ENCODE peak calls at places on chromosomes 2 and 18, in eight cellular contexts. Z is AG09309, M is MM.1S, R is A549, A is fibroblast of mammary gland, Q is adrenal gland, W is endodermal cell, P is Calu3. I is an unnamed sample.

GRCh38 chr2:218273908-218274249 is 3.6 kb downstream of the PNKD start:
- DNase-seq in R (no peak), P (no peak), A (no peak), W (no peak), Q (no peak), Z (no peak), M (no peak), I (no peak)

GRCh38 chr2:118854507-118855300 is 7.3 kb upstream of the EN1 start:
- DNase-seq in Q (no peak), Z (no peak), A (no peak), W (peak; percentile 78), M (no peak), P (no peak), R (no peak), I (peak; percentile 25)

GRCh38 chr2:1024981-1025380 is 74.3 kb downstream of the SNTG2 start:
- DNase-seq in R (no peak), Z (no peak), A (peak; percentile 80), P (no peak), W (no peak), Q (no peak), M (no peak), I (no peak)

GRCh38 chr2:170843656-170844055 is 27.0 kb downstream of the GAD1 start:
- DNase-seq in P (no peak), W (no peak), A (peak; percentile 57), Q (no peak), R (no peak), M (peak; percentile 7), Z (peak; percentile 32), I (no peak)

GRCh38 chr2:101657787-101658186 is 39.7 kb upstream of the MAP4K4 start:
- DNase-seq in Z (no peak), M (no peak), R (no peak), Q (no peak), P (no peak), W (peak; percentile 55), A (no peak), I (no peak)

GRCh38 chr18:45775241-45775676 is 50.2 kb upstream of the SIGLEC15 start:
- DNase-seq in M (peak; percentile 57), W (peak; percentile 91), Z (no peak), R (peak; percentile 43), Q (peak; percentile 76), P (peak; percentile 86), A (peak; percentile 86), I (peak; percentile 11)

GRCh38 chr2:37768491-37768925 is 97.1 kb upstream of the CDC42EP3 start:
- DNase-seq in P (peak; percentile 58), Q (peak; percentile 35), M (no peak), Z (peak; percentile 93), R (peak; percentile 53), A (peak; percentile 90), W (no peak), I (no peak)

GRCh38 chr18:35753306-35753910 is 171.9 kb downstream of the GALNT1 start:
- DNase-seq in R (no peak), M (no peak), Q (no peak), Z (no peak), A (no peak), P (no peak), W (no peak), I (no peak)

GRCh38 chr2:206665251-206665650 is 23.0 kb downstream of the FAM237A start:
- DNase-seq in Q (no peak), M (no peak), P (no peak), Z (no peak), R (no peak), W (no peak), A (no peak), I (no peak)

GRCh38 chr2:110748489-110748867 is 16.1 kb downstream of the ACOXL start:
- DNase-seq in M (peak; percentile 99), R (no peak), Z (no peak), A (no peak), W (no peak), Q (no peak), P (no peak), I (no peak)

GRCh38 chr2:96977631-96978195 is 8.7 kb downstream of the FAM178B start:
- DNase-seq in Z (no peak), W (no peak), R (peak; percentile 35), A (peak; percentile 70), M (no peak), P (peak; percentile 24), Q (no peak), I (no peak)

GRCh38 chr18:73861771-73862170 is 285.9 kb downstream of the FBXO15 start:
- DNase-seq in A (no peak), M (peak; percentile 76), P (no peak), W (no peak), R (no peak), Z (no peak), Q (no peak), I (no peak)

GRCh38 chr2:213187833-213188532 is 36.6 kb upstream of the IKZF2 start:
- DNase-seq in A (no peak), Q (no peak), Z (no peak), W (peak; percentile 87), P (peak; percentile 53), M (no peak), R (peak; percentile 8), I (peak; percentile 28)

GRCh38 chr2:64653174-64654062 is at the start of gene SERTAD2:
- DNase-seq in Z (peak; percentile 37), Q (peak; percentile 90), P (peak; percentile 90), A (peak; percentile 77), W (peak; percentile 94), M (peak; percentile 91), R (peak; percentile 82), I (peak; percentile 82)

GRCh38 chr2:73295751-73296400 is 2.5 kb upstream of the EGR4 start:
- DNase-seq in A (no peak), Z (no peak), P (peak; percentile 15), R (no peak), W (no peak), M (no peak), Q (no peak), I (no peak)

GRCh38 chr18:27808678-27809077 is 368.3 kb downstream of the CDH2 start:
- DNase-seq in P (no peak), W (no peak), R (no peak), Z (no peak), Q (no peak), A (peak; percentile 1), M (no peak), I (no peak)

GRCh38 chr2:97716695-97717617 is 3.6 kb downstream of the ZAP70 start:
- DNase-seq in R (no peak), Z (no peak), M (no peak), Q (no peak), W (peak; percentile 37), A (no peak), P (no peak), I (no peak)

GRCh38 chr2:232667989-232668583 is 29.0 kb upstream of the GIGYF2 start:
- DNase-seq in Z (no peak), R (no peak), W (no peak), Q (no peak), M (no peak), P (no peak), A (no peak), I (no peak)

GRCh38 chr2:232674491-232674890 is 22.6 kb upstream of the GIGYF2 start:
- DNase-seq in A (no peak), Z (no peak), R (no peak), M (no peak), P (no peak), Q (no peak), W (no peak), I (no peak)

GRCh38 chr2:232672581-232672980 is 24.6 kb upstream of the GIGYF2 start:
- DNase-seq in M (no peak), Z (no peak), Q (no peak), R (no peak), W (no peak), P (no peak), A (no peak), I (no peak)

GRCh38 chr2:232666051-232666805 is 30.9 kb upstream of the GIGYF2 start:
- DNase-seq in P (no peak), Q (no peak), W (no peak), M (no peak), R (no peak), A (no peak), Z (no peak), I (no peak)

GRCh38 chr2:232668805-232669444 is 28.2 kb upstream of the GIGYF2 start:
- DNase-seq in Z (no peak), M (peak; percentile 11), A (peak; percentile 27), R (no peak), P (peak; percentile 20), Q (peak; percentile 43), W (peak; percentile 74), I (peak; percentile 41)
- TF ChIP-seq CTCF in Z (peak; percentile 68), M (peak; percentile 34), A (peak; percentile 47), R (peak; percentile 28), P (peak; percentile 38), Q (peak; percentile 58), W (peak; percentile 68), I (no peak)

GRCh38 chr2:9573840-9574239 is 18.2 kb upstream of the ADAM17 start:
- DNase-seq in Q (no peak), P (no peak), M (no peak), R (no peak), Z (no peak), W (no peak), A (no peak), I (no peak)
- TF ChIP-seq CTCF in Q (no peak), P (no peak), M (peak; percentile 16), R (no peak), Z (no peak), W (peak; percentile 71), A (no peak), I (peak; percentile 30)

DNA sequence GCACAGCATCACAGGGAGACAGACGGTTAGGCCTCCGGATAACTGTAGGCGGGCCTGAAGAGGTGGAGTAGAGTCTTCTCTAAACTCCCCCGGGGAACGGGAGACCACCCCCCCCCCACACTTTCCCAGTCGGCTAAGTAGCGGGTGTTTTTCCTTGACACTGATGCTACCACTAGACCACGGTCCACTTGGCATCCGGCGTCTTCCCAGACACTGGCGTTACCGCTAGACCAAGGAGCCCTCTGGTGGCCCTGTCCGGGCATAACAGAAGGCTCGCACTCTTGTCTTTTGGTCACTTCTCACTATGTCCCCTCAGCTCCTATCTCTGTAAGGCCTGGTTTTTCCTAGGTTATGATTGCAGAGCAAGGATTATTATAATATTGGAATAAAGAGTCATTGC is 25.7 kb upstream of the NCL start:
- DNase-seq in P (no peak), R (no peak), A (peak; percentile 20), Z (no peak), Q (peak; percentile 31), W (peak; percentile 70), M (no peak), I (no peak)
- TF ChIP-seq CTCF in P (no peak), R (peak; percentile 31), A (peak; percentile 32), Z (peak; percentile 52), Q (no peak), W (peak; percentile 67), M (peak; percentile 27), I (no peak)

GRCh38 chr2:26555246-26556133 is 77.6 kb upstream of the OTOF start:
- DNase-seq in M (no peak), A (no peak), P (no peak), R (peak; percentile 47), Z (no peak), Q (no peak), W (peak; percentile 74), I (no peak)
- TF ChIP-seq CTCF in M (no peak), A (peak; percentile 16), P (no peak), R (peak; percentile 20), Z (peak; percentile 30), Q (no peak), W (peak; percentile 70), I (no peak)